ENCODE peak calls at places on chromosome 22, in four cellular contexts. J is A549, I is HepG2, E is K562. F is an unnamed sample.

GRCh38 chr22:41481131-41481830 is 12.4 kb downstream of the ACO2 start:
- DNase-seq in J (no peak), I (no peak), E (no peak), F (no peak)

GRCh38 chr22:22931557-22932270 is 44.1 kb downstream of the IGLL5 start:
- DNase-seq in J (no peak), I (no peak), E (no peak), F (no peak)

GRCh38 chr22:47795477-47796127 is 1033.2 kb downstream of the TBC1D22A start:
- DNase-seq in J (no peak), I (no peak), E (no peak), F (no peak)

GRCh38 chr22:39454385-39454871 is 2.4 kb upstream of the MGAT3 start:
- DNase-seq in J (no peak), I (no peak), E (no peak), F (no peak)

GRCh38 chr22:30781271-30781875 is 86.7 kb downstream of the OSBP2 start:
- DNase-seq in J (no peak), I (no peak), E (no peak), F (no peak)

GRCh38 chr22:25131198-25131887 is 68.3 kb upstream of the CRYBB3 start:
- DNase-seq in J (no peak), I (no peak), E (no peak), F (no peak)

GRCh38 chr22:17896552-17896951 is 122.3 kb upstream of the BID start:
- DNase-seq in J (peak; percentile 44), I (no peak), E (no peak), F (peak; percentile 67)

GRCh38 chr22:40637181-40638150 is 947 bp upstream of the MRTFA start:
- DNase-seq in J (no peak), I (no peak), E (peak; percentile 37), F (peak; percentile 19)

GRCh38 chr22:37931893-37932389 is 21.5 kb downstream of the C22orf23 start:
- DNase-seq in J (no peak), I (no peak), E (no peak), F (no peak)

GRCh38 chr22:40220316-40221054 is 42.8 kb downstream of the TNRC6B start:
- DNase-seq in J (no peak), I (no peak), E (no peak), F (no peak)

GRCh38 chr22:39292002-39292401 is 27.4 kb downstream of the RPL3 start:
- DNase-seq in J (no peak), I (no peak), E (no peak), F (no peak)

GRCh38 chr22:23790819-23791736 is 4.3 kb downstream of the SMARCB1 start:
- DNase-seq in J (no peak), I (no peak), E (no peak), F (no peak)

GRCh38 chr22:42889290-42889689 is 32.2 kb upstream of the ARFGAP3 start:
- DNase-seq in J (no peak), I (no peak), E (no peak), F (no peak)

GRCh38 chr22:48594757-48595510 is 1232.7 kb downstream of the BRD1 start:
- DNase-seq in J (no peak), I (no peak), E (no peak), F (no peak)

GRCh38 chr22:48750826-48751440 is 1076.7 kb downstream of the BRD1 start:
- DNase-seq in J (no peak), I (no peak), E (no peak), F (no peak)

GRCh38 chr22:24474221-24474620 is 20.9 kb upstream of the UPB1 start:
- DNase-seq in J (no peak), I (peak; percentile 64), E (no peak), F (no peak)

GRCh38 chr22:28019881-28020861 is 101.1 kb upstream of the PITPNB start:
- DNase-seq in J (peak; percentile 55), I (peak; percentile 30), E (peak; percentile 77), F (peak; percentile 89)

GRCh38 chr22:38504731-38505594 is 1.1 kb downstream of the DDX17 start:
- DNase-seq in J (no peak), I (peak; percentile 53), E (no peak), F (no peak)

GRCh38 chr22:26330971-26331625 is 98.0 kb upstream of the ASPHD2 start:
- DNase-seq in J (peak; percentile 45), I (peak; percentile 54), E (peak; percentile 88), F (peak; percentile 81)
- TF ChIP-seq MAX in J (no peak), I (no peak), E (no peak), F (no peak)

GRCh38 chr22:49881856-49882255 is 28.2 kb downstream of the ZBED4 start:
- DNase-seq in J (no peak), I (no peak), E (no peak), F (no peak)
- TF ChIP-seq HMGXB4 in J (no peak), I (no peak), E (no peak), F (no peak)

GRCh38 chr22:50548046-50548912 is 2.6 kb downstream of the KLHDC7B start:
- DNase-seq in J (no peak), I (no peak), E (no peak), F (no peak)
- TF ChIP-seq MAX in J (no peak), I (no peak), E (no peak), F (no peak)

GRCh38 chr22:19910180-19910744 is 31.3 kb upstream of the COMT start:
- DNase-seq in J (no peak), I (no peak), E (no peak), F (no peak)
- TF ChIP-seq HMGXB4 in J (no peak), I (no peak), E (no peak), F (no peak)

GRCh38 chr22:36921309-36922096 is 8.1 kb downstream of the CSF2RB start:
- DNase-seq in J (no peak), I (no peak), E (no peak), F (no peak)
- TF ChIP-seq MAX in J (no peak), I (no peak), E (no peak), F (no peak)

DNA sequence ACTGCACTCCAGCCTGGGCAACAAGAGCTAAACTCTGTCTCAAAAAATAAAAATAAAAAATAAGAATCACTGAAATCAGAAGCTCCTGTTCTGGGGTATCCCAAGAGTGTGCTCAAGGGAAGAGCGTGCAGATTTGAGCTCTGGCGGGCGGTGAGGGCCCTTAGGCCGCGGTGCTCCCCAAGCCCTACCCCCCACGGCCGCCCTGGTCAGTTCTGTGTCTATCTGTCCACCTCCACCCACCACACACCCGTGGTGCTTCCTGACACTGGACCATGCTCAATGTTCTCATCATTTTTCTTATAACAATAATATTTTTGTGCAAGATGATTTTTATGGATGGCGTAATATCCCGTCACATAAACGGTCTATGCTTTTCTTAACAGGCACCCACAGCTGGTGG is 71.1 kb downstream of the RTL6 start:
- DNase-seq in J (no peak), I (no peak), E (no peak), F (no peak)
- TF ChIP-seq HMGXB4 in J (no peak), I (no peak), E (no peak), F (no peak)

GRCh38 chr22:29704528-29705285 is 15.1 kb upstream of the CABP7 start:
- DNase-seq in J (no peak), I (peak; percentile 83), E (no peak), F (no peak)
- TF ChIP-seq MAX in J (no peak), I (no peak), E (no peak), F (no peak)

DNA sequence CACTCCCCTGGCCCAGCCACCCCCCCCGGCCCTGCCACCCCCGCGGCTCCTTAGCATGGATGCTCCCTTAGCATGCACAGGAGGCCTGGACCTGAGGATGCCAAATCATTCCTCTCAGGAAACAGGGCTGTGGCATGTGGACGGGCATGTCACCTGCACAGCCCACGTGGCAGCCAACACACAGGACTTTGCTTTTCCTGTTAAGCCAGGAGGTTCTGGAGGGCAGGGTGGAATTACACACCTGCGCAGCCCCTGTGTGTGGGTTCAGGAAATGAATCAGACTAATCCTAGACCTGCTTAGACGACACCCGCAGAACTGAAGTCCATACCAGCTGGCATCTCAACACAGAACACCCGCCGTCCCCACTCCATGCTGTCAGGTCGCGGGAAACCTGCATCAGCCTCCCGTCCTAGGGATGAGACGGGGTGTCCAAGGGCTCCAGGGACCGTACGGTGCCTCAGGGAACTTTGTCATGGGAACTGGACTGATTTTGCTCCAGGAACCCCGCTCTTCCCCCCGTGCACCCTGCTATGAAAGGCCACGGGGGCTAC is 10.2 kb downstream of the CERK start:
- DNase-seq in J (no peak), I (no peak), E (no peak), F (no peak)
- TF ChIP-seq HMGXB4 in J (no peak), I (no peak), E (no peak), F (no peak)

GRCh38 chr22:32474635-32475427 is at the start of gene FBXO7:
- DNase-seq in J (peak; percentile 40), I (peak; percentile 84), E (peak; percentile 84), F (peak; percentile 92)
- TF ChIP-seq MAX in J (no peak), I (peak; percentile 46), E (no peak), F (no peak)